ENCODE peak calls at places on chromosomes 16 and 17, in nine cellular contexts. U is activated B cell treated with CpG ODN at 0.5 μM for 24 hours; B is hypothalamus; F is aorta; X is activated CD4-positive, alpha-beta T cell treated with anti-CD3 and anti-CD28 coated beads, Interleukin-2, amount 50 U/mL, for 1 hour; Z is kidney; E is RCC 7860; Y is T1000; R is head of caudate nucleus. W is an unnamed sample.

GRCh38 chr16:78731785-78732184 is 632.3 kb downstream of the WWOX start:
- DNase-seq in F (no peak), E (no peak), Z (no peak), R (no peak), B (no peak), U (no peak), Y (no peak), X (no peak), W (no peak)

GRCh38 chr17:58686980-58687379 is 4.9 kb downstream of the TEX14 start:
- DNase-seq in B (no peak), Y (no peak), Z (no peak), U (no peak), F (no peak), E (no peak), X (no peak), R (no peak), W (no peak)

GRCh38 chr16:75000481-75001081 is 1.8 kb downstream of the ZNRF1 start:
- DNase-seq in U (no peak), B (no peak), R (peak), F (no peak), Y (no peak), X (no peak), E (peak), Z (peak), W (no peak)

GRCh38 chr16:84438971-84439696 is 65.3 kb downstream of the MEAK7 start:
- DNase-seq in R (no peak), E (no peak), F (no peak), U (no peak), Y (no peak), B (no peak), X (no peak), Z (no peak), W (no peak)

GRCh38 chr17:73165616-73166404 is 1.0 kb downstream of the SSTR2 start:
- DNase-seq in F (no peak), Y (no peak), U (no peak), R (no peak), Z (peak), B (no peak), X (no peak), E (no peak), W (no peak)

GRCh38 chr17:75822119-75822799 is 21.9 kb downstream of the UNC13D start:
- DNase-seq in U (no peak), B (no peak), X (no peak), R (no peak), Y (no peak), E (no peak), F (no peak), Z (peak), W (no peak)

GRCh38 chr16:47977802-47978201 is 178.0 kb downstream of the ABCC12 start:
- DNase-seq in E (no peak), Z (no peak), B (no peak), R (no peak), Y (no peak), F (no peak), X (no peak), U (no peak), W (no peak)

GRCh38 chr16:86722970-86723369 is 144.6 kb downstream of the FOXL1 start:
- DNase-seq in X (no peak), Z (no peak), F (no peak), R (no peak), B (no peak), E (no peak), U (no peak), Y (no peak), W (no peak)

GRCh38 chr17:80443916-80444708 is 29.1 kb downstream of the ENDOV start:
- DNase-seq in Y (no peak), E (no peak), Z (no peak), B (no peak), X (no peak), R (peak), F (no peak), U (no peak), W (no peak)

GRCh38 chr16:88290850-88291830 is 91.6 kb upstream of the ZNF469 start:
- DNase-seq in Y (no peak), U (no peak), F (no peak), E (no peak), X (no peak), B (no peak), Z (peak), R (no peak), W (no peak)

GRCh38 chr17:20291076-20291475 is 176.3 kb downstream of the LGALS9B start:
- DNase-seq in B (no peak), X (no peak), R (no peak), F (no peak), Y (no peak), E (no peak), U (no peak), Z (no peak), W (no peak)

GRCh38 chr17:31296156-31296555 is 883 bp downstream of the OMG start:
- DNase-seq in Z (no peak), X (no peak), B (no peak), Y (no peak), F (no peak), E (no peak), U (no peak), R (no peak), W (no peak)

GRCh38 chr16:4293822-4294457 is 21.1 kb upstream of the TFAP4 start:
- DNase-seq in B (no peak), E (no peak), Z (peak), F (peak), U (no peak), R (peak), X (no peak), Y (peak), W (peak)

GRCh38 chr17:1227917-1228751 is 42.1 kb upstream of the BHLHA9 start:
- DNase-seq in B (no peak), X (no peak), Z (peak), E (no peak), F (peak), R (peak), U (peak), Y (no peak), W (no peak)

GRCh38 chr16:81511371-81511770 is 66.8 kb downstream of the CMIP start:
- DNase-seq in F (peak), Y (no peak), U (no peak), B (no peak), Z (no peak), R (no peak), E (peak), X (no peak), W (peak)

GRCh38 chr17:11515901-11516300 is 82.4 kb upstream of the DNAH9 start:
- DNase-seq in B (no peak), Z (no peak), X (no peak), U (no peak), R (no peak), Y (no peak), F (no peak), E (no peak), W (no peak)

GRCh38 chr17:72772331-72772821 is 320.1 kb downstream of the SLC39A11 start:
- DNase-seq in F (no peak), R (no peak), Y (no peak), U (no peak), E (no peak), X (no peak), Z (no peak), B (no peak), W (no peak)

GRCh38 chr16:20826039-20826566 is 19.8 kb downstream of the REXO5 start:
- DNase-seq in F (no peak), E (no peak), Z (no peak), U (no peak), B (no peak), Y (no peak), R (no peak), X (no peak), W (no peak)

GRCh38 chr16:30063893-30064745 is 1.4 kb upstream of the ALDOA start:
- DNase-seq in E (peak), Y (no peak), X (peak), Z (peak), U (peak), R (peak), F (peak), B (peak), W (peak)

GRCh38 chr16:81602377-81602776 is 157.8 kb downstream of the CMIP start:
- DNase-seq in X (no peak), F (no peak), Y (no peak), Z (peak), E (no peak), B (no peak), R (no peak), U (no peak), W (no peak)

GRCh38 chr17:19017804-19018599 is 13.4 kb upstream of the FAM83G start:
- DNase-seq in Y (no peak), E (no peak), B (no peak), U (no peak), Z (peak), R (no peak), X (no peak), F (peak), W (no peak)

W was measured in PC-9.